ENCODE peak calls at places on chromosomes 7 and 10, in ten cellular contexts. One of them, this sample, is unnamed.

GRCh38 chr10:70827358-70827757 is 11.6 kb downstream of the SGPL1 start:
- DNase-seq in upper lobe of right lung: no peak
- DNase-seq in stimulated activated CD4-positive, alpha-beta T cell treated with anti-CD3 and anti-CD28 coated beads, Interleukin-1b, Interleukin-23, amount 100 ng/mL, for 1 hour: no peak
- DNase-seq in hippocampal formation: no peak
- DNase-seq in HCT116: no peak
- DNase-seq in RWPE1: no peak
- DNase-seq in activated CD8-positive, alpha-beta memory T cell treated with anti-CD3 and anti-CD28 coated beads, Interleukin-2, amount 50 U/mL, for 4 hours: no peak
- DNase-seq in IMR-90: peak
- DNase-seq in globus pallidus: no peak
- DNase-seq in nephron progenitor cell: no peak
- DNase-seq in this sample: no peak

GRCh38 chr10:71080381-71081228 is 131.8 kb upstream of the UNC5B start:
- DNase-seq in upper lobe of right lung: peak
- DNase-seq in stimulated activated CD4-positive, alpha-beta T cell treated with anti-CD3 and anti-CD28 coated beads, Interleukin-1b, Interleukin-23, amount 100 ng/mL, for 1 hour: no peak
- DNase-seq in hippocampal formation: no peak
- DNase-seq in HCT116: no peak
- DNase-seq in RWPE1: no peak
- DNase-seq in activated CD8-positive, alpha-beta memory T cell treated with anti-CD3 and anti-CD28 coated beads, Interleukin-2, amount 50 U/mL, for 4 hours: no peak
- DNase-seq in IMR-90: no peak
- DNase-seq in globus pallidus: no peak
- DNase-seq in nephron progenitor cell: no peak
- DNase-seq in this sample: no peak

GRCh38 chr7:102967798-102968197 is 55.0 kb downstream of the LRRC17 start:
- DNase-seq in upper lobe of right lung: no peak
- DNase-seq in stimulated activated CD4-positive, alpha-beta T cell treated with anti-CD3 and anti-CD28 coated beads, Interleukin-1b, Interleukin-23, amount 100 ng/mL, for 1 hour: no peak
- DNase-seq in hippocampal formation: no peak
- DNase-seq in HCT116: no peak
- DNase-seq in RWPE1: no peak
- DNase-seq in activated CD8-positive, alpha-beta memory T cell treated with anti-CD3 and anti-CD28 coated beads, Interleukin-2, amount 50 U/mL, for 4 hours: no peak
- DNase-seq in IMR-90: peak
- DNase-seq in globus pallidus: no peak
- DNase-seq in nephron progenitor cell: no peak
- DNase-seq in this sample: no peak

GRCh38 chr7:39647816-39648215 is 24.4 kb downstream of the RALA start:
- DNase-seq in upper lobe of right lung: no peak
- DNase-seq in stimulated activated CD4-positive, alpha-beta T cell treated with anti-CD3 and anti-CD28 coated beads, Interleukin-1b, Interleukin-23, amount 100 ng/mL, for 1 hour: no peak
- DNase-seq in hippocampal formation: no peak
- DNase-seq in HCT116: no peak
- DNase-seq in RWPE1: no peak
- DNase-seq in activated CD8-positive, alpha-beta memory T cell treated with anti-CD3 and anti-CD28 coated beads, Interleukin-2, amount 50 U/mL, for 4 hours: no peak
- DNase-seq in IMR-90: no peak
- DNase-seq in globus pallidus: no peak
- DNase-seq in nephron progenitor cell: no peak
- DNase-seq in this sample: no peak

GRCh38 chr10:43955002-43955596 is 306.4 kb upstream of the ZNF32 start:
- DNase-seq in upper lobe of right lung: peak
- DNase-seq in stimulated activated CD4-positive, alpha-beta T cell treated with anti-CD3 and anti-CD28 coated beads, Interleukin-1b, Interleukin-23, amount 100 ng/mL, for 1 hour: no peak
- DNase-seq in hippocampal formation: no peak
- DNase-seq in HCT116: no peak
- DNase-seq in RWPE1: no peak
- DNase-seq in activated CD8-positive, alpha-beta memory T cell treated with anti-CD3 and anti-CD28 coated beads, Interleukin-2, amount 50 U/mL, for 4 hours: no peak
- DNase-seq in IMR-90: no peak
- DNase-seq in globus pallidus: no peak
- DNase-seq in nephron progenitor cell: no peak
- DNase-seq in this sample: no peak

GRCh38 chr10:104300002-104300735 is 31.2 kb downstream of the GSTO2 start:
- DNase-seq in upper lobe of right lung: no peak
- DNase-seq in stimulated activated CD4-positive, alpha-beta T cell treated with anti-CD3 and anti-CD28 coated beads, Interleukin-1b, Interleukin-23, amount 100 ng/mL, for 1 hour: no peak
- DNase-seq in hippocampal formation: no peak
- DNase-seq in HCT116: no peak
- DNase-seq in RWPE1: no peak
- DNase-seq in activated CD8-positive, alpha-beta memory T cell treated with anti-CD3 and anti-CD28 coated beads, Interleukin-2, amount 50 U/mL, for 4 hours: no peak
- DNase-seq in IMR-90: peak
- DNase-seq in globus pallidus: no peak
- DNase-seq in nephron progenitor cell: no peak
- DNase-seq in this sample: no peak

GRCh38 chr7:43076189-43076605 is 36.2 kb upstream of the HECW1 start:
- DNase-seq in upper lobe of right lung: no peak
- DNase-seq in stimulated activated CD4-positive, alpha-beta T cell treated with anti-CD3 and anti-CD28 coated beads, Interleukin-1b, Interleukin-23, amount 100 ng/mL, for 1 hour: no peak
- DNase-seq in hippocampal formation: no peak
- DNase-seq in HCT116: no peak
- DNase-seq in RWPE1: no peak
- DNase-seq in activated CD8-positive, alpha-beta memory T cell treated with anti-CD3 and anti-CD28 coated beads, Interleukin-2, amount 50 U/mL, for 4 hours: no peak
- DNase-seq in IMR-90: peak
- DNase-seq in globus pallidus: no peak
- DNase-seq in nephron progenitor cell: no peak
- DNase-seq in this sample: no peak

GRCh38 chr7:112448891-112449290 is 1.4 kb upstream of the IFRD1 start:
- DNase-seq in upper lobe of right lung: no peak
- DNase-seq in stimulated activated CD4-positive, alpha-beta T cell treated with anti-CD3 and anti-CD28 coated beads, Interleukin-1b, Interleukin-23, amount 100 ng/mL, for 1 hour: no peak
- DNase-seq in hippocampal formation: no peak
- DNase-seq in HCT116: no peak
- DNase-seq in RWPE1: peak
- DNase-seq in activated CD8-positive, alpha-beta memory T cell treated with anti-CD3 and anti-CD28 coated beads, Interleukin-2, amount 50 U/mL, for 4 hours: no peak
- DNase-seq in IMR-90: no peak
- DNase-seq in globus pallidus: no peak
- DNase-seq in nephron progenitor cell: no peak
- DNase-seq in this sample: no peak

GRCh38 chr10:131638049-131638448 is 262.8 kb upstream of the PPP2R2D start:
- DNase-seq in upper lobe of right lung: no peak
- DNase-seq in stimulated activated CD4-positive, alpha-beta T cell treated with anti-CD3 and anti-CD28 coated beads, Interleukin-1b, Interleukin-23, amount 100 ng/mL, for 1 hour: no peak
- DNase-seq in hippocampal formation: no peak
- DNase-seq in HCT116: no peak
- DNase-seq in RWPE1: no peak
- DNase-seq in activated CD8-positive, alpha-beta memory T cell treated with anti-CD3 and anti-CD28 coated beads, Interleukin-2, amount 50 U/mL, for 4 hours: no peak
- DNase-seq in IMR-90: no peak
- DNase-seq in globus pallidus: no peak
- DNase-seq in nephron progenitor cell: no peak
- DNase-seq in this sample: no peak

GRCh38 chr10:24241536-24241935 is 32.6 kb downstream of the KIAA1217 start:
- DNase-seq in upper lobe of right lung: no peak
- DNase-seq in stimulated activated CD4-positive, alpha-beta T cell treated with anti-CD3 and anti-CD28 coated beads, Interleukin-1b, Interleukin-23, amount 100 ng/mL, for 1 hour: no peak
- DNase-seq in hippocampal formation: no peak
- DNase-seq in HCT116: no peak
- DNase-seq in RWPE1: no peak
- DNase-seq in activated CD8-positive, alpha-beta memory T cell treated with anti-CD3 and anti-CD28 coated beads, Interleukin-2, amount 50 U/mL, for 4 hours: no peak
- DNase-seq in IMR-90: no peak
- DNase-seq in globus pallidus: no peak
- DNase-seq in nephron progenitor cell: no peak
- DNase-seq in this sample: no peak

GRCh38 chr10:86250399-86250798 is 116.2 kb downstream of the GRID1 start:
- DNase-seq in upper lobe of right lung: peak
- DNase-seq in stimulated activated CD4-positive, alpha-beta T cell treated with anti-CD3 and anti-CD28 coated beads, Interleukin-1b, Interleukin-23, amount 100 ng/mL, for 1 hour: no peak
- DNase-seq in hippocampal formation: peak
- DNase-seq in HCT116: no peak
- DNase-seq in RWPE1: no peak
- DNase-seq in activated CD8-positive, alpha-beta memory T cell treated with anti-CD3 and anti-CD28 coated beads, Interleukin-2, amount 50 U/mL, for 4 hours: no peak
- DNase-seq in IMR-90: no peak
- DNase-seq in globus pallidus: no peak
- DNase-seq in nephron progenitor cell: no peak
- DNase-seq in this sample: no peak

GRCh38 chr10:18659784-18660561 is 742 bp downstream of the ARL5B start:
- DNase-seq in upper lobe of right lung: no peak
- DNase-seq in stimulated activated CD4-positive, alpha-beta T cell treated with anti-CD3 and anti-CD28 coated beads, Interleukin-1b, Interleukin-23, amount 100 ng/mL, for 1 hour: no peak
- DNase-seq in hippocampal formation: no peak
- DNase-seq in HCT116: no peak
- DNase-seq in RWPE1: peak
- DNase-seq in activated CD8-positive, alpha-beta memory T cell treated with anti-CD3 and anti-CD28 coated beads, Interleukin-2, amount 50 U/mL, for 4 hours: no peak
- DNase-seq in IMR-90: peak
- DNase-seq in globus pallidus: no peak
- DNase-seq in nephron progenitor cell: no peak
- DNase-seq in this sample: no peak

GRCh38 chr10:48448796-48449195 is 142.3 kb downstream of the MAPK8 start:
- DNase-seq in upper lobe of right lung: no peak
- DNase-seq in stimulated activated CD4-positive, alpha-beta T cell treated with anti-CD3 and anti-CD28 coated beads, Interleukin-1b, Interleukin-23, amount 100 ng/mL, for 1 hour: no peak
- DNase-seq in hippocampal formation: no peak
- DNase-seq in HCT116: no peak
- DNase-seq in RWPE1: no peak
- DNase-seq in activated CD8-positive, alpha-beta memory T cell treated with anti-CD3 and anti-CD28 coated beads, Interleukin-2, amount 50 U/mL, for 4 hours: no peak
- DNase-seq in IMR-90: peak
- DNase-seq in globus pallidus: no peak
- DNase-seq in nephron progenitor cell: no peak
- DNase-seq in this sample: no peak

GRCh38 chr10:50152792-50153272 is 85.1 kb downstream of the WASHC2A start:
- DNase-seq in upper lobe of right lung: peak
- DNase-seq in stimulated activated CD4-positive, alpha-beta T cell treated with anti-CD3 and anti-CD28 coated beads, Interleukin-1b, Interleukin-23, amount 100 ng/mL, for 1 hour: no peak
- DNase-seq in hippocampal formation: no peak
- DNase-seq in HCT116: no peak
- DNase-seq in RWPE1: no peak
- DNase-seq in activated CD8-positive, alpha-beta memory T cell treated with anti-CD3 and anti-CD28 coated beads, Interleukin-2, amount 50 U/mL, for 4 hours: no peak
- DNase-seq in IMR-90: no peak
- DNase-seq in globus pallidus: no peak
- DNase-seq in nephron progenitor cell: peak
- DNase-seq in this sample: peak

GRCh38 chr10:20466731-20467130 is 430.4 kb downstream of the NEBL start:
- DNase-seq in upper lobe of right lung: no peak
- DNase-seq in stimulated activated CD4-positive, alpha-beta T cell treated with anti-CD3 and anti-CD28 coated beads, Interleukin-1b, Interleukin-23, amount 100 ng/mL, for 1 hour: no peak
- DNase-seq in hippocampal formation: no peak
- DNase-seq in HCT116: no peak
- DNase-seq in RWPE1: peak
- DNase-seq in activated CD8-positive, alpha-beta memory T cell treated with anti-CD3 and anti-CD28 coated beads, Interleukin-2, amount 50 U/mL, for 4 hours: no peak
- DNase-seq in IMR-90: peak
- DNase-seq in globus pallidus: no peak
- DNase-seq in nephron progenitor cell: no peak
- DNase-seq in this sample: no peak

GRCh38 chr7:132075573-132075972 is 500.7 kb downstream of the PLXNA4 start:
- DNase-seq in upper lobe of right lung: no peak
- DNase-seq in stimulated activated CD4-positive, alpha-beta T cell treated with anti-CD3 and anti-CD28 coated beads, Interleukin-1b, Interleukin-23, amount 100 ng/mL, for 1 hour: no peak
- DNase-seq in hippocampal formation: no peak
- DNase-seq in HCT116: no peak
- DNase-seq in RWPE1: no peak
- DNase-seq in activated CD8-positive, alpha-beta memory T cell treated with anti-CD3 and anti-CD28 coated beads, Interleukin-2, amount 50 U/mL, for 4 hours: no peak
- DNase-seq in IMR-90: no peak
- DNase-seq in globus pallidus: no peak
- DNase-seq in nephron progenitor cell: peak
- DNase-seq in this sample: no peak

GRCh38 chr7:131226116-131226562 is 101.5 kb upstream of the MKLN1 start:
- DNase-seq in upper lobe of right lung: no peak
- DNase-seq in stimulated activated CD4-positive, alpha-beta T cell treated with anti-CD3 and anti-CD28 coated beads, Interleukin-1b, Interleukin-23, amount 100 ng/mL, for 1 hour: no peak
- DNase-seq in hippocampal formation: no peak
- DNase-seq in HCT116: no peak
- DNase-seq in RWPE1: no peak
- DNase-seq in activated CD8-positive, alpha-beta memory T cell treated with anti-CD3 and anti-CD28 coated beads, Interleukin-2, amount 50 U/mL, for 4 hours: no peak
- DNase-seq in IMR-90: peak
- DNase-seq in globus pallidus: no peak
- DNase-seq in nephron progenitor cell: no peak
- DNase-seq in this sample: no peak

GRCh38 chr10:63719174-63719856 is 198.1 kb downstream of the REEP3 start:
- DNase-seq in upper lobe of right lung: no peak
- DNase-seq in stimulated activated CD4-positive, alpha-beta T cell treated with anti-CD3 and anti-CD28 coated beads, Interleukin-1b, Interleukin-23, amount 100 ng/mL, for 1 hour: no peak
- DNase-seq in hippocampal formation: no peak
- DNase-seq in HCT116: no peak
- DNase-seq in RWPE1: no peak
- DNase-seq in activated CD8-positive, alpha-beta memory T cell treated with anti-CD3 and anti-CD28 coated beads, Interleukin-2, amount 50 U/mL, for 4 hours: no peak
- DNase-seq in IMR-90: no peak
- DNase-seq in globus pallidus: no peak
- DNase-seq in nephron progenitor cell: no peak
- DNase-seq in this sample: no peak

GRCh38 chr7:142697270-142697669 is 52.0 kb upstream of the PRSS1 start:
- DNase-seq in upper lobe of right lung: no peak
- DNase-seq in stimulated activated CD4-positive, alpha-beta T cell treated with anti-CD3 and anti-CD28 coated beads, Interleukin-1b, Interleukin-23, amount 100 ng/mL, for 1 hour: no peak
- DNase-seq in hippocampal formation: no peak
- DNase-seq in HCT116: no peak
- DNase-seq in RWPE1: no peak
- DNase-seq in activated CD8-positive, alpha-beta memory T cell treated with anti-CD3 and anti-CD28 coated beads, Interleukin-2, amount 50 U/mL, for 4 hours: no peak
- DNase-seq in IMR-90: no peak
- DNase-seq in globus pallidus: no peak
- DNase-seq in nephron progenitor cell: no peak
- DNase-seq in this sample: no peak

GRCh38 chr10:97499561-97500296 is 1.0 kb downstream of the UBTD1 start:
- DNase-seq in upper lobe of right lung: peak
- DNase-seq in stimulated activated CD4-positive, alpha-beta T cell treated with anti-CD3 and anti-CD28 coated beads, Interleukin-1b, Interleukin-23, amount 100 ng/mL, for 1 hour: no peak
- DNase-seq in hippocampal formation: peak
- DNase-seq in HCT116: no peak
- DNase-seq in RWPE1: peak
- DNase-seq in activated CD8-positive, alpha-beta memory T cell treated with anti-CD3 and anti-CD28 coated beads, Interleukin-2, amount 50 U/mL, for 4 hours: no peak
- DNase-seq in IMR-90: peak
- DNase-seq in globus pallidus: peak
- DNase-seq in nephron progenitor cell: peak
- DNase-seq in this sample: peak

GRCh38 chr10:6103591-6103990 is 14.8 kb downstream of the RBM17 start:
- DNase-seq in upper lobe of right lung: no peak
- DNase-seq in stimulated activated CD4-positive, alpha-beta T cell treated with anti-CD3 and anti-CD28 coated beads, Interleukin-1b, Interleukin-23, amount 100 ng/mL, for 1 hour: no peak
- DNase-seq in hippocampal formation: no peak
- DNase-seq in HCT116: no peak
- DNase-seq in RWPE1: no peak
- DNase-seq in activated CD8-positive, alpha-beta memory T cell treated with anti-CD3 and anti-CD28 coated beads, Interleukin-2, amount 50 U/mL, for 4 hours: no peak
- DNase-seq in IMR-90: no peak
- DNase-seq in globus pallidus: no peak
- DNase-seq in nephron progenitor cell: no peak
- DNase-seq in this sample: no peak

GRCh38 chr7:47227762-47228177 is 354.1 kb downstream of the TNS3 start:
- DNase-seq in upper lobe of right lung: no peak
- DNase-seq in stimulated activated CD4-positive, alpha-beta T cell treated with anti-CD3 and anti-CD28 coated beads, Interleukin-1b, Interleukin-23, amount 100 ng/mL, for 1 hour: no peak
- DNase-seq in hippocampal formation: no peak
- DNase-seq in HCT116: peak
- DNase-seq in RWPE1: no peak
- DNase-seq in activated CD8-positive, alpha-beta memory T cell treated with anti-CD3 and anti-CD28 coated beads, Interleukin-2, amount 50 U/mL, for 4 hours: no peak
- DNase-seq in IMR-90: peak
- DNase-seq in globus pallidus: no peak
- DNase-seq in nephron progenitor cell: no peak
- DNase-seq in this sample: no peak

GRCh38 chr7:117857718-117858117 is 15.5 kb downstream of the CTTNBP2 start:
- DNase-seq in upper lobe of right lung: no peak
- DNase-seq in stimulated activated CD4-positive, alpha-beta T cell treated with anti-CD3 and anti-CD28 coated beads, Interleukin-1b, Interleukin-23, amount 100 ng/mL, for 1 hour: no peak
- DNase-seq in hippocampal formation: no peak
- DNase-seq in HCT116: no peak
- DNase-seq in RWPE1: no peak
- DNase-seq in activated CD8-positive, alpha-beta memory T cell treated with anti-CD3 and anti-CD28 coated beads, Interleukin-2, amount 50 U/mL, for 4 hours: no peak
- DNase-seq in IMR-90: no peak
- DNase-seq in globus pallidus: no peak
- DNase-seq in nephron progenitor cell: no peak
- DNase-seq in this sample: no peak

GRCh38 chr7:77315102-77315501 is 101.0 kb downstream of the GSAP start:
- DNase-seq in upper lobe of right lung: no peak
- DNase-seq in stimulated activated CD4-positive, alpha-beta T cell treated with anti-CD3 and anti-CD28 coated beads, Interleukin-1b, Interleukin-23, amount 100 ng/mL, for 1 hour: no peak
- DNase-seq in hippocampal formation: no peak
- DNase-seq in HCT116: no peak
- DNase-seq in RWPE1: no peak
- DNase-seq in activated CD8-positive, alpha-beta memory T cell treated with anti-CD3 and anti-CD28 coated beads, Interleukin-2, amount 50 U/mL, for 4 hours: no peak
- DNase-seq in IMR-90: peak
- DNase-seq in globus pallidus: no peak
- DNase-seq in nephron progenitor cell: no peak
- DNase-seq in this sample: no peak

GRCh38 chr7:1388936-1389335 is 70.3 kb downstream of the MICALL2 start:
- DNase-seq in upper lobe of right lung: no peak
- DNase-seq in stimulated activated CD4-positive, alpha-beta T cell treated with anti-CD3 and anti-CD28 coated beads, Interleukin-1b, Interleukin-23, amount 100 ng/mL, for 1 hour: no peak
- DNase-seq in hippocampal formation: no peak
- DNase-seq in HCT116: no peak
- DNase-seq in RWPE1: no peak
- DNase-seq in activated CD8-positive, alpha-beta memory T cell treated with anti-CD3 and anti-CD28 coated beads, Interleukin-2, amount 50 U/mL, for 4 hours: no peak
- DNase-seq in IMR-90: no peak
- DNase-seq in globus pallidus: no peak
- DNase-seq in nephron progenitor cell: no peak
- DNase-seq in this sample: no peak

GRCh38 chr7:30093351-30094019 is 41.3 kb upstream of the MTURN start:
- DNase-seq in upper lobe of right lung: no peak
- DNase-seq in stimulated activated CD4-positive, alpha-beta T cell treated with anti-CD3 and anti-CD28 coated beads, Interleukin-1b, Interleukin-23, amount 100 ng/mL, for 1 hour: no peak
- DNase-seq in hippocampal formation: no peak
- DNase-seq in HCT116: no peak
- DNase-seq in RWPE1: no peak
- DNase-seq in activated CD8-positive, alpha-beta memory T cell treated with anti-CD3 and anti-CD28 coated beads, Interleukin-2, amount 50 U/mL, for 4 hours: no peak
- DNase-seq in IMR-90: peak
- DNase-seq in globus pallidus: no peak
- DNase-seq in nephron progenitor cell: no peak
- DNase-seq in this sample: no peak

GRCh38 chr7:82327898-82328297 is 115.7 kb downstream of the CACNA2D1 start:
- DNase-seq in upper lobe of right lung: no peak
- DNase-seq in stimulated activated CD4-positive, alpha-beta T cell treated with anti-CD3 and anti-CD28 coated beads, Interleukin-1b, Interleukin-23, amount 100 ng/mL, for 1 hour: no peak
- DNase-seq in hippocampal formation: no peak
- DNase-seq in HCT116: no peak
- DNase-seq in RWPE1: no peak
- DNase-seq in activated CD8-positive, alpha-beta memory T cell treated with anti-CD3 and anti-CD28 coated beads, Interleukin-2, amount 50 U/mL, for 4 hours: no peak
- DNase-seq in IMR-90: no peak
- DNase-seq in globus pallidus: no peak
- DNase-seq in nephron progenitor cell: no peak
- DNase-seq in this sample: no peak

GRCh38 chr7:141541375-141541774 is 9.8 kb upstream of the AGK start:
- DNase-seq in upper lobe of right lung: no peak
- DNase-seq in stimulated activated CD4-positive, alpha-beta T cell treated with anti-CD3 and anti-CD28 coated beads, Interleukin-1b, Interleukin-23, amount 100 ng/mL, for 1 hour: no peak
- DNase-seq in hippocampal formation: no peak
- DNase-seq in HCT116: no peak
- DNase-seq in RWPE1: no peak
- DNase-seq in activated CD8-positive, alpha-beta memory T cell treated with anti-CD3 and anti-CD28 coated beads, Interleukin-2, amount 50 U/mL, for 4 hours: no peak
- DNase-seq in IMR-90: no peak
- DNase-seq in globus pallidus: no peak
- DNase-seq in nephron progenitor cell: no peak
- DNase-seq in this sample: no peak